ENCODE peak calls at places on chromosomes 4 and X, in seven cellular contexts. D is lung, F is activated T-cell treated with anti-CD3 and anti-CD28 coated beads for 24 hours, Y is NCI-H1092, H is transverse colon, O is caudate nucleus, K is posterior cingulate gyrus. A is an unnamed sample.

GRCh38 chr4:125243835-125244397 is 70.8 kb upstream of the FAT4 start:
- DNase-seq in D (no peak), F (no peak), Y (no peak), H (no peak), O (no peak), K (no peak), A (no peak)

GRCh38 chrX:78619829-78620228 is 39.3 kb downstream of the RTL3 start:
- DNase-seq in D (no peak), F (no peak), Y (no peak), H (peak; percentile 41), O (no peak), K (no peak), A (no peak)

GRCh38 chr4:155614111-155614762 is 52.4 kb upstream of the GUCY1A1 start:
- DNase-seq in D (no peak), F (no peak), Y (no peak), H (no peak), O (no peak), K (no peak), A (no peak)

GRCh38 chr4:52173470-52174055 is 122.5 kb downstream of the SPATA18 start:
- DNase-seq in D (peak; percentile 34), F (no peak), Y (no peak), H (no peak), O (no peak), K (no peak), A (peak; percentile 23)

GRCh38 chr4:144304025-144304424 is 163.5 kb upstream of the GYPA start:
- DNase-seq in D (no peak), F (no peak), Y (no peak), H (no peak), O (no peak), K (no peak), A (no peak)

GRCh38 chr4:126766266-126766665 is 866.5 kb upstream of the INTU start:
- DNase-seq in D (no peak), F (no peak), Y (no peak), H (no peak), O (no peak), K (no peak), A (no peak)

GRCh38 chrX:78199851-78200250 is 60.4 kb upstream of the TAF9B start:
- DNase-seq in D (no peak), F (no peak), Y (no peak), H (no peak), O (no peak), K (no peak), A (no peak)

GRCh38 chr4:186854256-186854655 is 130.6 kb upstream of the FAT1 start:
- DNase-seq in D (no peak), F (no peak), Y (no peak), H (no peak), O (no peak), K (no peak), A (no peak)

GRCh38 chrX:134658421-134658896 is at the start of gene PLAC1:
- DNase-seq in D (no peak), F (no peak), Y (no peak), H (no peak), O (no peak), K (no peak), A (no peak)

GRCh38 chr4:74543247-74543670 is 98.3 kb downstream of the AREG start:
- DNase-seq in D (no peak), F (no peak), Y (no peak), H (no peak), O (no peak), K (no peak), A (no peak)

GRCh38 chrX:29453333-29453732 is 762.0 kb upstream of the MAGEB2 start:
- DNase-seq in D (no peak), F (no peak), Y (no peak), H (no peak), O (no peak), K (no peak), A (no peak)

GRCh38 chrX:1725472-1725871 is 110.6 kb downstream of the ASMT start:
- DNase-seq in D (no peak), F (no peak), Y (no peak), H (no peak), O (no peak), K (no peak), A (no peak)

GRCh38 chr4:186067757-186068385 is 1.1 kb upstream of the TLR3 start:
- DNase-seq in D (peak; percentile 69), F (peak; percentile 1), Y (peak; percentile 57), H (peak; percentile 80), O (peak; percentile 23), K (peak; percentile 26), A (peak; percentile 74)

GRCh38 chrX:132918523-132918922 is 39.9 kb downstream of the HS6ST2 start:
- DNase-seq in D (no peak), F (no peak), Y (no peak), H (no peak), O (no peak), K (no peak), A (no peak)

GRCh38 chrX:120749141-120749846 is 119.4 kb upstream of the C1GALT1C1 start:
- DNase-seq in D (no peak), F (no peak), Y (peak; percentile 86), H (peak; percentile 36), O (no peak), K (no peak), A (no peak)

GRCh38 chrX:132216806-132217202 is 2.4 kb downstream of the RAP2C start:
- DNase-seq in D (no peak), F (no peak), Y (no peak), H (no peak), O (no peak), K (no peak), A (no peak)

GRCh38 chr4:40193018-40193571 is 3.7 kb upstream of the RHOH start:
- DNase-seq in D (no peak), F (no peak), Y (no peak), H (peak; percentile 51), O (no peak), K (no peak), A (no peak)

GRCh38 chrX:81120936-81121351 is 80.8 kb downstream of the HMGN5 start:
- DNase-seq in D (peak; percentile 37), F (peak; percentile 7), Y (no peak), H (peak; percentile 51), O (peak; percentile 15), K (peak; percentile 23), A (peak; percentile 46)

GRCh38 chrX:9851890-9852289 is 65.7 kb downstream of the SHROOM2 start:
- DNase-seq in D (no peak), F (no peak), Y (no peak), H (no peak), O (no peak), K (no peak), A (no peak)

GRCh38 chr4:170247585-170247984 is 157.8 kb upstream of the AADAT start:
- DNase-seq in D (no peak), F (no peak), Y (no peak), H (no peak), O (no peak), K (no peak), A (no peak)

GRCh38 chrX:39017716-39018115 is 216.5 kb downstream of the MID1IP1 start:
- DNase-seq in D (no peak), F (no peak), Y (no peak), H (no peak), O (no peak), K (no peak), A (peak; percentile 31)

GRCh38 chr4:121462660-121463261 is 81.9 kb upstream of the QRFPR start:
- DNase-seq in D (peak; percentile 65), F (peak; percentile 29), Y (peak; percentile 31), H (peak; percentile 20), O (no peak), K (no peak), A (peak; percentile 63)

GRCh38 chr4:26300314-26301307 is 20.2 kb upstream of the RBPJ start:
- DNase-seq in D (no peak), F (no peak), Y (no peak), H (no peak), O (no peak), K (no peak), A (no peak)

GRCh38 chrX:111442791-111443190 is 30.8 kb upstream of the DCX start:
- DNase-seq in D (no peak), F (no peak), Y (no peak), H (no peak), O (no peak), K (no peak), A (no peak)

GRCh38 chrX:22950278-22951266 is 49.2 kb upstream of the DDX53 start:
- DNase-seq in D (no peak), F (no peak), Y (no peak), H (no peak), O (no peak), K (no peak), A (peak; percentile 73)

GRCh38 chr4:34417160-34417559 is 1827.2 kb downstream of the ARAP2 start:
- DNase-seq in D (no peak), F (no peak), Y (no peak), H (no peak), O (no peak), K (no peak), A (no peak)

GRCh38 chrX:64377753-64378152 is 17.5 kb downstream of the MTMR8 start:
- DNase-seq in D (no peak), F (no peak), Y (no peak), H (no peak), O (no peak), K (no peak), A (no peak)

GRCh38 chr4:90357117-90357710 is 230.0 kb downstream of the CCSER1 start:
- DNase-seq in D (no peak), F (no peak), Y (peak; percentile 14), H (no peak), O (no peak), K (no peak), A (no peak)

GRCh38 chr4:174714393-174715211 is 114.4 kb downstream of the GLRA3 start:
- DNase-seq in D (peak; percentile 29), F (no peak), Y (peak; percentile 15), H (peak; percentile 16), O (no peak), K (peak; percentile 5), A (peak; percentile 57)

GRCh38 chr4:17650404-17650803 is 36.0 kb downstream of the MED28 start:
- DNase-seq in D (no peak), F (no peak), Y (no peak), H (no peak), O (no peak), K (no peak), A (no peak)

GRCh38 chrX:105533951-105534350 is 288.4 kb upstream of the NRK start:
- DNase-seq in D (no peak), F (no peak), Y (no peak), H (no peak), O (no peak), K (no peak), A (no peak)

GRCh38 chr4:53596901-53597300 is 5.6 kb upstream of the LNX1 start:
- DNase-seq in D (no peak), F (no peak), Y (no peak), H (no peak), O (no peak), K (no peak), A (no peak)

GRCh38 chrX:9349572-9350259 is 115.1 kb upstream of the TBL1X start:
- DNase-seq in D (no peak), F (no peak), Y (no peak), H (no peak), O (no peak), K (no peak), A (no peak)

GRCh38 chr4:110508827-110509446 is 33.0 kb downstream of the ENPEP start:
- DNase-seq in D (no peak), F (no peak), Y (no peak), H (no peak), O (no peak), K (no peak), A (no peak)

GRCh38 chrX:38803609-38804480 is 2.6 kb downstream of the MID1IP1 start:
- DNase-seq in D (peak; percentile 87), F (peak; percentile 65), Y (peak; percentile 59), H (peak; percentile 88), O (peak; percentile 83), K (peak; percentile 85), A (peak; percentile 86)

GRCh38 chr4:88147799-88148217 is 10.6 kb downstream of the ABCG2 start:
- DNase-seq in D (no peak), F (no peak), Y (no peak), H (no peak), O (no peak), K (no peak), A (no peak)